ENCODE peak calls at places on chromosomes 4 and X, in seven cellular contexts. D is heart right ventricle, G is kidney tubule cell, A is HCEC 1CT, O is HL-60, Q is M059J, F is GM23338. S is an unnamed sample.

GRCh38 chr4:138320856-138321255 is 78.7 kb upstream of the SLC7A11 start:
- DNase-seq in D (no peak), G (no peak), A (no peak), O (no peak), Q (no peak), F (no peak), S (no peak)

GRCh38 chrX:132837126-132837525 is 121.3 kb downstream of the HS6ST2 start:
- DNase-seq in D (no peak), G (peak), A (no peak), O (no peak), Q (peak), F (no peak), S (peak)

GRCh38 chr4:8355306-8355705 is 85.2 kb downstream of the ACOX3 start:
- DNase-seq in D (no peak), G (peak), A (no peak), O (no peak), Q (peak), F (no peak), S (no peak)

GRCh38 chrX:18681996-18682395 is 10.1 kb upstream of the RS1 start:
- DNase-seq in D (no peak), G (no peak), A (no peak), O (no peak), Q (no peak), F (no peak), S (no peak)

GRCh38 chr4:104763554-104764210 is 269.0 kb upstream of the CXXC4 start:
- DNase-seq in D (no peak), G (no peak), A (no peak), O (no peak), Q (no peak), F (no peak), S (no peak)

GRCh38 chr4:150235317-150235716 is 157.1 kb downstream of the DCLK2 start:
- DNase-seq in D (no peak), G (no peak), A (no peak), O (no peak), Q (no peak), F (peak), S (no peak)

GRCh38 chr4:22478426-22478825 is 37.4 kb downstream of the ADGRA3 start:
- DNase-seq in D (no peak), G (no peak), A (no peak), O (no peak), Q (no peak), F (no peak), S (no peak)

GRCh38 chr4:137238456-137238855 is 293.8 kb downstream of the PCDH18 start:
- DNase-seq in D (no peak), G (no peak), A (no peak), O (no peak), Q (no peak), F (no peak), S (no peak)

GRCh38 chrX:107565916-107566602 is 62.3 kb upstream of the PRPS1 start:
- DNase-seq in D (no peak), G (peak), A (peak), O (no peak), Q (peak), F (peak), S (peak)

GRCh38 chr4:1242506-1243450 is 6.2 kb downstream of the CTBP1 start:
- DNase-seq in D (peak), G (no peak), A (no peak), O (no peak), Q (no peak), F (no peak), S (no peak)

S was measured in fibroblast of the aortic adventitia.